ENCODE peak calls at places on chromosomes 16 and 17, in five cellular contexts. L, Z, T, G and Y are unnamed samples.

GRCh38 chr16:69867796-69868565 is 83.2 kb upstream of the CLEC18A start:
- DNase-seq in T (no peak), L (no peak), G (no peak), Z (no peak), Y (no peak)

GRCh38 chr16:30399435-30400186 is 4.4 kb downstream of the ZNF48 start:
- DNase-seq in G (no peak), T (no peak), Z (no peak), L (no peak), Y (no peak)

GRCh38 chr16:80947708-80948615 is 58.7 kb downstream of the CMC2 start:
- DNase-seq in T (no peak), Z (peak), L (peak), G (no peak), Y (no peak)

GRCh38 chr16:79209308-79209707 is 391.2 kb downstream of the MAF start:
- DNase-seq in G (no peak), Z (no peak), L (no peak), T (no peak), Y (no peak)

GRCh38 chr16:72560617-72561016 is 388.7 kb upstream of the PMFBP1 start:
- DNase-seq in G (no peak), T (no peak), Z (peak), L (peak), Y (no peak)

GRCh38 chr16:27238591-27238990 is 30.0 kb downstream of the NSMCE1 start:
- DNase-seq in G (no peak), Z (no peak), T (no peak), L (no peak), Y (no peak)

GRCh38 chr17:2883544-2884203 is 87.4 kb downstream of the RAP1GAP2 start:
- DNase-seq in G (no peak), Z (peak), T (no peak), L (peak), Y (no peak)

GRCh38 chr16:28554634-28555423 is 1.1 kb downstream of the SGF29 start:
- DNase-seq in T (no peak), Z (no peak), G (no peak), L (no peak), Y (no peak)

GRCh38 chr17:35117984-35118383 is 1.7 kb downstream of the RAD51D start:
- DNase-seq in T (no peak), Z (peak), G (peak), L (peak), Y (no peak)

GRCh38 chr17:31433091-31433790 is 41.8 kb downstream of the RAB11FIP4 start:
- DNase-seq in Z (no peak), G (peak), T (no peak), L (no peak), Y (no peak)

GRCh38 chr17:152860-153420 is 15.6 kb downstream of the SCGB1C2 start:
- DNase-seq in T (no peak), Z (no peak), G (no peak), L (no peak), Y (peak)

GRCh38 chr17:7856081-7856791 is 1.1 kb downstream of the NAA38 start:
- DNase-seq in T (no peak), Z (peak), L (peak), G (peak), Y (peak)

GRCh38 chr16:84281077-84281476 is 13.6 kb upstream of the WFDC1 start:
- DNase-seq in Z (peak), L (peak), G (no peak), T (no peak), Y (no peak)

GRCh38 chr16:69463876-69464275 is 39.5 kb downstream of the CYB5B start:
- DNase-seq in Z (no peak), T (no peak), L (peak), G (no peak), Y (no peak)

GRCh38 chr16:57423152-57423551 is 18.6 kb downstream of the CCL17 start:
- DNase-seq in G (no peak), T (no peak), Z (no peak), L (no peak), Y (no peak)

GRCh38 chr17:66915204-66915611 is 49.3 kb upstream of the CACNG4 start:
- DNase-seq in L (peak), Z (peak), G (no peak), T (no peak), Y (no peak)

GRCh38 chr16:51326131-51326856 is 175.2 kb upstream of the SALL1 start:
- DNase-seq in L (peak), T (no peak), G (no peak), Z (peak), Y (no peak)

GRCh38 chr16:88455610-88456355 is 2.7 kb downstream of the ZFPM1 start:
- DNase-seq in L (peak), Z (peak), G (peak), T (no peak), Y (no peak)

GRCh38 chr16:86508947-86509758 is 1.2 kb upstream of the FOXF1 start:
- DNase-seq in G (no peak), L (peak), Z (peak), T (no peak), Y (peak)

GRCh38 chr16:11258553-11259287 is 2.7 kb upstream of the SOCS1 start:
- DNase-seq in L (peak), Z (no peak), G (peak), T (peak), Y (peak)

GRCh38 chr17:2779545-2779944 is 16.7 kb upstream of the RAP1GAP2 start:
- DNase-seq in T (no peak), Z (no peak), L (no peak), G (no peak), Y (no peak)

DNA sequence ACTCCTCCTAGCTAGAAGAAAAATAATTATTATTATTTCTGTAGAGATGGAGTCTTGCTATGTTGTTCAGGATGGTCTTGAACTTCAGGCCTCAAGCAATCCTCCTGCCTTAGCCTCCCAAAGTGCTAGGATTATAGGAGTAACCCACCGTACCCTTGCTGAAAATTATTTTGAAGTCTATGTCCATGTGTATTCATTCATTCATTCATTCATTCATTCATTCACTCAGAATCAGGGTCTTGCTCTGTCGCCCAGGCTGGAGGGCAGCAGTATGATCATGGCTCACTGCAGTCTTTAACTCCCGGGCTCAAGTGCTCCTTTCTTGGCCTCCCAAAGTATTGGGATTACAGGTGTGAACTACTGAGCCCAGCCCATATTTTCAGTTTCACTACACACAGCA is 4.1 kb downstream of the SLC7A6OS start:
- DNase-seq in G (no peak), T (no peak), L (no peak), Z (no peak), Y (no peak)
- H3K4me3 ChIP-seq in G (no peak), T (no peak), L (no peak), Z (no peak), Y (no peak)

GRCh38 chr17:50270430-50271172 is 3.7 kb upstream of the TMEM92 start:
- DNase-seq in G (no peak), Z (peak), L (peak), T (no peak), Y (no peak)
- H3K4me3 ChIP-seq in G (no peak), Z (no peak), L (peak), T (no peak), Y (no peak)

GRCh38 chr16:564690-565419 is 1.9 kb upstream of the NHLRC4 start:
- DNase-seq in T (no peak), Z (no peak), L (no peak), G (no peak), Y (no peak)

GRCh38 chr16:565420-566330 is 1.1 kb upstream of the NHLRC4 start:
- DNase-seq in G (no peak), T (no peak), L (peak), Z (no peak), Y (no peak)

GRCh38 chr16:568401-569258 is 1.1 kb upstream of the PIGQ start:
- DNase-seq in Z (no peak), T (no peak), G (no peak), L (no peak), Y (no peak)

GRCh38 chr16:567362-568256 is 804 bp downstream of the NHLRC4 start:
- DNase-seq in Z (no peak), L (no peak), G (no peak), T (no peak), Y (no peak)

GRCh38 chr16:566475-567361 is at the start of gene NHLRC4:
- DNase-seq in L (peak), Z (peak), T (peak), G (peak), Y (peak)
- H3K4me3 ChIP-seq in L (peak), Z (peak), T (peak), G (peak), Y (peak)

GRCh38 chr17:76166168-76166567 is 25.1 kb upstream of the FOXJ1 start:
- DNase-seq in Z (no peak), T (no peak), L (peak), G (no peak), Y (no peak)

GRCh38 chr17:76161619-76162222 is 20.7 kb upstream of the FOXJ1 start:
- DNase-seq in L (no peak), T (no peak), Z (no peak), G (no peak), Y (no peak)

GRCh38 chr17:76163919-76164318 is 22.9 kb upstream of the FOXJ1 start:
- DNase-seq in G (no peak), T (no peak), L (no peak), Z (no peak), Y (no peak)

GRCh38 chr17:76166906-76167305 is 25.9 kb upstream of the FOXJ1 start:
- DNase-seq in Z (no peak), G (no peak), L (no peak), T (no peak), Y (peak)

GRCh38 chr17:76164331-76164730 is 23.3 kb upstream of the FOXJ1 start:
- DNase-seq in L (peak), G (no peak), T (no peak), Z (peak), Y (no peak)
- H3K4me3 ChIP-seq in L (no peak), G (no peak), T (no peak), Z (no peak), Y (no peak)

DNA sequence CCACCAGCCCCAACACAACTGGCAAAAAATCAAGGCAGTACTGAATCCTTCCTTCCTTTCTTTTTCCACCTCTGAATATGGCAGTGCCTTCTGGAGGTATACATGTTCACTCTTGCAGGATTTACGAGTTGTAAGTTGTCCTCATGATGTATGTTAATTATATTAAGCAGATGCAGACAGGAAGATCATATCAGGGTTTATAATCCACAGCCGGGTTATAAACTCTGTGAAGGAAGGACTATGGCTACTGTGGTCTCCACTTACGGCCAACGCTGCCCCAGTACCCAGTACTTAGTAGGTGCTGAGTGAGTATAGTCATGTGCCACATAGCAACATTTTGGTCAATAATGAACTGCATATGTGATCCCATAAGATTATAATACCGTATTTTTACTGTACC is 19.6 kb upstream of the IRX5 start:
- DNase-seq in G (no peak), T (no peak), L (no peak), Z (no peak), Y (no peak)
- H3K4me3 ChIP-seq in G (no peak), T (no peak), L (no peak), Z (no peak), Y (no peak)

DNA sequence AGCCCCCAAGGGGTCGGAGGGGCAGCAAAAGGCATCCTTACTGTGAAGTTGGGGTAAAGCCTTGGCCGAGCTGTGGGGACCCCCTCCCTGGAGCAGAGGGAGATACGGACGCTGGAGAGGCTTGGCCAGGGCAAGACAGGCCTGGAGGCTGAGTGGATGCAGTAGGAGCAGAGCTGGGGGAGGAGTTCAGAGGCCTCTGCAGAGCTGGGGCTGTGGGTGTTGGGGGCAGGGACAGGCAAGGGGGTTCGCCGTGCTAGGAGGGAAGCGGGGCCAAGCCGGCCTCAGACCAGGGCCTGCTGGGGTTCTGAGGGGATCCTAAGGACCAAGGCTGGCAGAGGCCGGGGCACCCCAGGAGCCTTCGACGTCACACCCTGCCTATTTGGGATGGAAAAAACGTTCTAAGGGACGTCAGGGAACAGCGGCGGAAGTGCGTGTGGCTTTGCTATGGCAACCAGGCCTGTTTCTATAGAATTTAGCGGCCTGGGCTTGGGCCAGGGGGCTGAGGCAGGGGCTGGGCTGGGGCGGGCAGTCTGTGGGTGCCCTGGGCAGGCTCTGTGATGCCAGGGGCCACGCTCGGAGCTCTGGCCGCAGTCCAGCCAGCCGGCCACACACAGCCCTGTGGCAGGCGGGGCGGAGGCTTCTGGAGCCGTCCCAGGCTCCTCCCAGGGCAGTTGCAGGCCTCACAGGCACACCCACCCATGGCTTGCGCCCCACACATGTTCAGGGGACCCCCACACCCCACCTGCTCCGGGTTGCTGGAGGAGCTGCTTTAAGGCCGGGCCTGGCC is 3.7 kb downstream of the TRAF7 start:
- DNase-seq in Z (peak), L (peak), T (peak), G (no peak), Y (no peak)
- H3K4me3 ChIP-seq in Z (no peak), L (no peak), T (no peak), G (no peak), Y (peak)